ENCODE peak calls at places on chromosome 17, in ten cellular contexts. P is Peyer's patch; N is CD8-positive, alpha-beta T cell; T is A549; V is heart left ventricle; E is stomach; B is fibroblast of lung; Y is cardiac muscle cell; A is left ventricle myocardium inferior; F is pancreas. R is an unnamed sample.

GRCh38 chr17:75654176-75654575 is 12.8 kb downstream of the RECQL5 start:
- DNase-seq in N (no peak), E (no peak), P (no peak), T (peak), V (no peak), F (no peak), B (no peak), Y (no peak), A (no peak), R (no peak)

GRCh38 chr17:78896091-78896833 is 6.7 kb downstream of the CEP295NL start:
- DNase-seq in Y (no peak), V (no peak), F (no peak), B (no peak), T (no peak), N (no peak), P (no peak), E (no peak), A (no peak), R (no peak)

GRCh38 chr17:56545930-56546329 is 47.6 kb upstream of the NOG start:
- DNase-seq in N (no peak), Y (no peak), E (no peak), B (no peak), A (no peak), V (no peak), P (no peak), F (no peak), T (no peak), R (no peak)

GRCh38 chr17:45223541-45224528 is 2.1 kb downstream of the FMNL1 start:
- DNase-seq in V (no peak), Y (no peak), N (no peak), T (no peak), A (no peak), E (no peak), P (no peak), B (no peak), F (peak), R (no peak)

GRCh38 chr17:19019041-19019941 is 14.7 kb upstream of the FAM83G start:
- DNase-seq in F (peak), N (no peak), P (no peak), B (no peak), A (peak), Y (no peak), T (no peak), E (no peak), V (peak), R (no peak)

GRCh38 chr17:42667088-42667951 is 8.2 kb downstream of the TUBG2 start:
- DNase-seq in P (peak), A (no peak), V (no peak), Y (no peak), F (no peak), E (peak), T (peak), N (no peak), B (peak), R (no peak)

GRCh38 chr17:51046527-51047384 is 73.9 kb downstream of the SPAG9 start:
- DNase-seq in F (no peak), Y (peak), P (peak), A (peak), B (peak), N (no peak), T (peak), V (no peak), E (no peak), R (peak)

GRCh38 chr17:42132941-42133340 is 10.3 kb downstream of the HSPB9 start:
- DNase-seq in F (no peak), A (peak), B (peak), E (peak), P (peak), N (no peak), Y (no peak), V (peak), T (no peak), R (no peak)

GRCh38 chr17:82320956-82321927 is 3.8 kb upstream of the CD7 start:
- DNase-seq in A (no peak), V (no peak), B (no peak), N (peak), F (peak), E (no peak), P (no peak), Y (peak), T (no peak), R (no peak)

GRCh38 chr17:42670925-42671657 is 5.7 kb downstream of the PLEKHH3 start:
- DNase-seq in Y (no peak), V (peak), N (no peak), B (no peak), T (no peak), F (no peak), A (no peak), E (no peak), P (no peak), R (no peak)

GRCh38 chr17:41730479-41730878 is 4.0 kb downstream of the HAP1 start:
- DNase-seq in F (no peak), A (no peak), Y (no peak), B (no peak), T (no peak), V (no peak), E (no peak), N (no peak), P (no peak), R (no peak)

GRCh38 chr17:75565066-75565465 is 22.5 kb upstream of the MYO15B start:
- DNase-seq in A (no peak), T (peak), E (no peak), N (no peak), B (peak), V (no peak), F (no peak), P (no peak), Y (no peak), R (no peak)

GRCh38 chr17:49217651-49218413 is 7.3 kb downstream of the ABI3 start:
- DNase-seq in Y (no peak), N (peak), T (no peak), F (no peak), P (peak), V (peak), E (peak), A (peak), B (no peak), R (no peak)

GRCh38 chr17:3812771-3813170 is 11.8 kb upstream of the ITGAE start:
- DNase-seq in P (no peak), B (no peak), A (no peak), E (no peak), Y (no peak), T (no peak), N (no peak), V (no peak), F (no peak), R (no peak)

GRCh38 chr17:59848778-59849177 is 44.0 kb downstream of the TUBD1 start:
- DNase-seq in V (peak), Y (no peak), N (no peak), E (peak), F (peak), B (peak), A (peak), P (peak), T (no peak), R (no peak)

GRCh38 chr17:77728022-77728671 is 230.4 kb upstream of the TNRC6C start:
- DNase-seq in B (no peak), F (no peak), A (peak), T (peak), P (no peak), Y (no peak), V (no peak), E (no peak), N (no peak), R (no peak)

GRCh38 chr17:58303981-58304734 is 23.4 kb upstream of the MPO start:
- DNase-seq in P (peak), V (no peak), B (peak), F (peak), Y (peak), A (peak), T (peak), E (peak), N (peak), R (peak)

GRCh38 chr17:79628861-79629547 is 18.2 kb upstream of the RBFOX3 start:
- DNase-seq in B (no peak), F (peak), N (no peak), Y (no peak), A (no peak), E (peak), T (no peak), P (peak), V (no peak), R (no peak)

DNA sequence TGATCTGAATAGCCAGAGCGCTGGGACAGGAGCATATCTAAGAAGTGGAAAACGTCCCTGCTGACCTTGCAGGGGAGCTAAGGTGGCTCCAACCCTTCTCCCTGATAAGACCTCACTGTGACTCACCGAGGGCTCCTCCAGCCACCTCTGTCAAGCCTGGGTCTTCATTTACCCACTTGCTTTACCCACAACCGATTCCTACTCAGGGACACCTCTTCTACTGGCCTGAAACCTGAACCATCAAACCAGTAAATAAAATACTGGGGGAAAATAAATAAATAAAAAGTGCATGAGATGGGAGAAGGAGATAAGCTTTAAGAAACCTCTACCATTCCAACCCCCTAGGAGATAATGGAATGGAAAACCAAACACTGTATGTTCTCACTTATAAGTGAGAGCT is 80.2 kb upstream of the ALOX12 start:
- DNase-seq in Y (no peak), B (no peak), N (no peak), A (no peak), T (no peak), E (no peak), F (no peak), P (no peak), V (no peak), R (no peak)
- H3K27ac ChIP-seq in Y (no peak), B (no peak), N (no peak), A (no peak), T (no peak), E (no peak), F (no peak), P (no peak), V (no peak), R (no peak)

GRCh38 chr17:1683489-1683888 is 1.2 kb downstream of the PRPF8 start:
- DNase-seq in E (no peak), Y (no peak), P (no peak), F (no peak), V (no peak), B (no peak), T (no peak), N (no peak), A (no peak), R (no peak)
- H3K27ac ChIP-seq in E (peak), Y (no peak), P (no peak), F (no peak), V (no peak), B (peak), T (peak), N (peak), A (peak), R (no peak)

GRCh38 chr17:81119223-81120148 is 45.8 kb upstream of the PVALEF start:
- DNase-seq in Y (peak), F (no peak), V (peak), B (peak), T (peak), A (peak), E (peak), P (peak), N (peak), R (peak)
- H3K27ac ChIP-seq in Y (no peak), F (no peak), V (no peak), B (peak), T (peak), A (no peak), E (peak), P (no peak), N (no peak), R (no peak)

GRCh38 chr17:63685578-63685977 is 14.3 kb downstream of the LIMD2 start:
- DNase-seq in V (no peak), A (no peak), Y (no peak), P (no peak), T (no peak), E (no peak), B (no peak), F (no peak), N (no peak), R (no peak)
- H3K27ac ChIP-seq in V (no peak), A (no peak), Y (no peak), P (no peak), T (no peak), E (no peak), B (no peak), F (no peak), N (no peak), R (no peak)

GRCh38 chr17:81163051-81163695 is 2.1 kb upstream of the PVALEF start:
- DNase-seq in P (no peak), Y (no peak), F (peak), V (no peak), N (no peak), A (no peak), T (no peak), E (no peak), B (no peak), R (no peak)
- H3K27ac ChIP-seq in P (no peak), Y (no peak), F (peak), V (no peak), N (no peak), A (no peak), T (no peak), E (no peak), B (no peak), R (no peak)

GRCh38 chr17:29642171-29642611 is 19.5 kb upstream of the CORO6 start:
- DNase-seq in E (no peak), P (no peak), V (no peak), F (no peak), Y (no peak), B (no peak), A (no peak), T (no peak), N (no peak), R (no peak)

GRCh38 chr17:29640413-29640812 is 17.7 kb upstream of the CORO6 start:
- DNase-seq in B (peak), A (no peak), E (no peak), V (no peak), Y (no peak), F (no peak), P (no peak), T (no peak), N (no peak), R (no peak)

GRCh38 chr17:29643817-29644160 is 21.1 kb upstream of the CORO6 start:
- DNase-seq in F (no peak), N (no peak), T (no peak), P (no peak), E (no peak), Y (no peak), V (no peak), B (no peak), A (no peak), R (no peak)

GRCh38 chr17:29645516-29646051 is 22.9 kb upstream of the CORO6 start:
- DNase-seq in T (no peak), N (no peak), A (peak), V (no peak), Y (no peak), F (no peak), E (peak), B (peak), P (peak), R (no peak)

DNA sequence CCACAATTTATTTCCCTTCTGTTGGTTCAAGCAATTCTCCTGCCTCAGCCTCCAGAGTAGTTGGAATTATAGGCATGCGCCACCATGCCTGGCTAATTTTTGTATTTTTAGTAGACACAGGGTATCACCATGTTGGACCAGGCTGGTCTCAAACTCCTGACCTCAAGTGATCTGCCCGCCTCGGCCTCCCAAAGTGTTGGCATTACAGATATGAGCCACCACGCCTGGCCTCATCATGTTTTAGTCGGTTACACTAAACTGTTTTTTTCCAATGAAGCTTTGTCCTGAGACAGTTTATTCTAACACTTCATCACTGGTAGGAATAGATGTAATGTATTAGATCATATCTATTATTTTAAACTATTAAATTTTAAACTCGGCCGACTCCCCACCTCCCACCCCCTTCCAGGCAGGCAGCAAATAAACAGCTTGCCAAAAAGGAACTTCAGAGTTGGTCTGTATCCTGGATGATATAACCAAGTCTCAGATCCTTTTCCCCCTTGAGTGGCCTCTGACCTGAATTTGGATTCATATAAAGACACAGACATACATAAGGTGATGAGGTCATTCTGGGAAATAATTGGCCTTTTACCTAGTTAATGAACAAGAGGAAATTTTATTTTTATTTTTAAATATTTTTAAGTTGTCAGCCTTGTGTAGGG is 18.4 kb upstream of the CORO6 start:
- DNase-seq in F (no peak), E (no peak), Y (no peak), T (no peak), V (no peak), B (no peak), N (no peak), P (no peak), A (no peak), R (no peak)
- H3K27ac ChIP-seq in F (no peak), E (peak), Y (peak), T (no peak), V (peak), B (peak), N (no peak), P (peak), A (peak), R (no peak)

DNA sequence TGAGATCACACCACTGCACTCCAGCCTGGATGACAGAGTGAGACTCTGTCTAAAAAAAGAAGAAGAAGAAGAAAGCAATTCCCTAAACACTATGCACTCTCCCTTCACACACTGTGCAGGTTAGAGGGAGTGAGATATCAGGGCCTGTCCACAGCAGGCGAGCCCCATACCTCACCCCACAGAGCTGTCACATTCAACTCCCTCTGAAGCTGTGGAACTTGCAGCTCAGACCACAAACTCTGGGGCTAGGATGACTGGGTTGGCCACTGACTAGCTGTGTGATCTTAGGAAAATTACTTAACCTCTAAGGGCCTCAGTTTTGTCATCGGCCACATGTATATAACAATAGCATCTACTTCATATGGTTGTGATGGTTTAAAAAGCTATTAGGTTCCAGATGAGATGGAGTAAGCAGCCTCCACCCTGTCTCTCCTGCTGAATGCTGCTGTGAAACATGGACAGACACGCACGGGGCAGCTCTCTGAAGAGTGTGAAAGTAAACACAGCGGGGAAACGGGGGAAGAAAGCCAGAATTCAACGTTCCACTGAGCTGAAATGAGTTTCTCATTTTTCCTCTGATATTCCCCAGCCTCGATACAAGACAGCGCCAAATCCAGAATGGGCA is 13.6 kb upstream of the PYY start:
- DNase-seq in Y (no peak), V (no peak), A (no peak), T (no peak), E (no peak), B (no peak), P (no peak), F (no peak), N (no peak), R (no peak)
- H3K27ac ChIP-seq in Y (no peak), V (no peak), A (no peak), T (no peak), E (no peak), B (no peak), P (no peak), F (no peak), N (no peak), R (no peak)

GRCh38 chr17:17027442-17028058 is 14.7 kb upstream of the MPRIP start:
- DNase-seq in Y (no peak), B (no peak), N (no peak), V (no peak), T (no peak), A (no peak), F (peak), E (no peak), P (no peak), R (no peak)
- H3K27ac ChIP-seq in Y (no peak), B (no peak), N (no peak), V (no peak), T (peak), A (no peak), F (no peak), E (peak), P (peak), R (no peak)